ENCODE peak calls at places on chromosomes 5 and 9, in eight cellular contexts. T is AG04450; X is IMR-90; Y is CD8-positive, alpha-beta T cell; G is colonic mucosa; A is HepG2; P is mesothelial cell of epicardium; V is cardiac muscle cell. B is an unnamed sample.

GRCh38 chr5:1879292-1880263 is 3.1 kb downstream of the IRX4 start:
- DNase-seq in Y (no peak), T (no peak), V (no peak), P (no peak), X (no peak), A (no peak), G (no peak), B (no peak)

GRCh38 chr9:70995511-70995910 is 125.9 kb downstream of the TRPM3 start:
- DNase-seq in X (no peak), P (no peak), V (no peak), Y (no peak), A (no peak), G (no peak), T (no peak), B (no peak)

GRCh38 chr5:957730-958485 is 50.7 kb upstream of the NKD2 start:
- DNase-seq in T (no peak), V (peak), X (peak), P (no peak), G (no peak), Y (peak), A (no peak), B (no peak)

GRCh38 chr5:150283904-150284303 is 5.7 kb downstream of the CAMK2A start:
- DNase-seq in A (no peak), X (no peak), Y (no peak), G (no peak), P (no peak), V (no peak), T (no peak), B (no peak)

GRCh38 chr9:97594414-97594921 is 38.7 kb downstream of the TSTD2 start:
- DNase-seq in V (no peak), T (no peak), Y (no peak), A (no peak), P (no peak), G (no peak), X (no peak), B (no peak)

GRCh38 chr9:116318463-116319271 is 165.1 kb downstream of the PAPPA start:
- DNase-seq in P (no peak), G (peak), T (peak), A (no peak), X (peak), Y (no peak), V (peak), B (peak)

GRCh38 chr9:93288891-93289883 is 105.2 kb downstream of the WNK2 start:
- DNase-seq in Y (no peak), T (no peak), P (no peak), V (peak), X (peak), G (no peak), A (peak), B (no peak)

GRCh38 chr9:75504721-75505120 is 385.8 kb upstream of the PCSK5 start:
- DNase-seq in G (peak), X (no peak), A (no peak), P (no peak), V (no peak), Y (no peak), T (no peak), B (no peak)

GRCh38 chr5:2887401-2888348 is 136.2 kb upstream of the IRX2 start:
- DNase-seq in Y (peak), X (no peak), P (no peak), T (no peak), G (no peak), A (no peak), V (no peak), B (no peak)

GRCh38 chr5:10863763-10864383 is 102.8 kb upstream of the DAP start:
- DNase-seq in P (no peak), Y (peak), V (peak), A (peak), X (peak), T (no peak), G (peak), B (peak)

GRCh38 chr5:35956429-35956828 is 18.0 kb upstream of the CAPSL start:
- DNase-seq in X (no peak), P (no peak), G (no peak), T (no peak), Y (no peak), A (no peak), V (no peak), B (no peak)

GRCh38 chr9:115164511-115164974 is 46.6 kb upstream of the TNC start:
- DNase-seq in A (peak), V (peak), G (no peak), X (peak), T (no peak), P (no peak), Y (no peak), B (no peak)

GRCh38 chr5:16741007-16741406 is 124.2 kb upstream of the RETREG1 start:
- DNase-seq in V (peak), A (peak), G (no peak), T (no peak), P (no peak), Y (no peak), X (peak), B (no peak)

GRCh38 chr9:88355166-88355565 is 33.1 kb upstream of the SPIN1 start:
- DNase-seq in V (no peak), T (no peak), P (no peak), G (no peak), X (peak), A (no peak), Y (no peak), B (no peak)

GRCh38 chr5:8685704-8686103 is 816.8 kb downstream of the MTRR start:
- DNase-seq in P (no peak), Y (no peak), V (no peak), X (no peak), G (no peak), T (no peak), A (no peak), B (no peak)

GRCh38 chr5:3006961-3007551 is 255.6 kb upstream of the IRX2 start:
- DNase-seq in V (no peak), X (no peak), T (no peak), A (no peak), Y (peak), P (no peak), G (no peak), B (no peak)

GRCh38 chr9:91776409-91777365 is 173.3 kb downstream of the ROR2 start:
- DNase-seq in G (peak), X (peak), P (no peak), T (peak), Y (no peak), A (no peak), V (peak), B (no peak)

GRCh38 chr5:105688227-105688807 is 1982.4 kb downstream of the EFNA5 start:
- DNase-seq in T (no peak), G (no peak), A (no peak), V (no peak), X (no peak), Y (no peak), P (no peak), B (no peak)

GRCh38 chr5:131810510-131811249 is 13.9 kb upstream of the FNIP1 start:
- DNase-seq in X (peak), G (no peak), T (no peak), P (no peak), A (peak), V (peak), Y (no peak), B (no peak)

GRCh38 chr9:136482046-136482792 is 621 bp downstream of the SEC16A start:
- DNase-seq in Y (peak), V (peak), T (no peak), G (peak), A (no peak), X (peak), P (peak), B (no peak)

GRCh38 chr5:178106556-178107239 is 6.6 kb upstream of the N4BP3 start:
- DNase-seq in Y (no peak), V (no peak), G (no peak), X (no peak), A (no peak), T (no peak), P (no peak), B (no peak)

GRCh38 chr5:147520450-147520849 is 10.6 kb upstream of the DPYSL3 start:
- DNase-seq in A (no peak), G (no peak), X (peak), V (peak), T (no peak), P (no peak), Y (no peak), B (no peak)

GRCh38 chr9:12699529-12699928 is 6.3 kb downstream of the TYRP1 start:
- DNase-seq in X (peak), Y (no peak), A (no peak), T (no peak), V (peak), P (no peak), G (no peak), B (no peak)
- TF ChIP-seq CTCF in X (peak), Y (no peak), A (no peak), T (peak), V (peak), P (peak), G (no peak), B (peak)

GRCh38 chr5:23506329-23507236 is 826 bp upstream of the PRDM9 start:
- DNase-seq in A (peak), T (no peak), Y (no peak), X (no peak), G (no peak), V (peak), P (no peak), B (peak)
- TF ChIP-seq CTCF in A (peak), T (no peak), Y (no peak), X (no peak), G (no peak), V (peak), P (no peak), B (peak)

GRCh38 chr5:57174128-57174849 is 430 bp downstream of the GPBP1 start:
- DNase-seq in G (no peak), A (no peak), Y (no peak), P (no peak), T (no peak), X (no peak), V (peak), B (no peak)

GRCh38 chr5:57172466-57172961 is 1.3 kb upstream of the GPBP1 start:
- DNase-seq in Y (no peak), T (no peak), V (peak), A (no peak), P (no peak), X (no peak), G (peak), B (no peak)

GRCh38 chr5:57174850-57175525 is 1.1 kb downstream of the GPBP1 start:
- DNase-seq in V (no peak), X (no peak), A (no peak), P (no peak), T (no peak), G (no peak), Y (no peak), B (no peak)

GRCh38 chr5:57173026-57173317 is 887 bp upstream of the GPBP1 start:
- DNase-seq in G (peak), X (no peak), V (no peak), T (no peak), Y (no peak), P (no peak), A (no peak), B (no peak)

DNA sequence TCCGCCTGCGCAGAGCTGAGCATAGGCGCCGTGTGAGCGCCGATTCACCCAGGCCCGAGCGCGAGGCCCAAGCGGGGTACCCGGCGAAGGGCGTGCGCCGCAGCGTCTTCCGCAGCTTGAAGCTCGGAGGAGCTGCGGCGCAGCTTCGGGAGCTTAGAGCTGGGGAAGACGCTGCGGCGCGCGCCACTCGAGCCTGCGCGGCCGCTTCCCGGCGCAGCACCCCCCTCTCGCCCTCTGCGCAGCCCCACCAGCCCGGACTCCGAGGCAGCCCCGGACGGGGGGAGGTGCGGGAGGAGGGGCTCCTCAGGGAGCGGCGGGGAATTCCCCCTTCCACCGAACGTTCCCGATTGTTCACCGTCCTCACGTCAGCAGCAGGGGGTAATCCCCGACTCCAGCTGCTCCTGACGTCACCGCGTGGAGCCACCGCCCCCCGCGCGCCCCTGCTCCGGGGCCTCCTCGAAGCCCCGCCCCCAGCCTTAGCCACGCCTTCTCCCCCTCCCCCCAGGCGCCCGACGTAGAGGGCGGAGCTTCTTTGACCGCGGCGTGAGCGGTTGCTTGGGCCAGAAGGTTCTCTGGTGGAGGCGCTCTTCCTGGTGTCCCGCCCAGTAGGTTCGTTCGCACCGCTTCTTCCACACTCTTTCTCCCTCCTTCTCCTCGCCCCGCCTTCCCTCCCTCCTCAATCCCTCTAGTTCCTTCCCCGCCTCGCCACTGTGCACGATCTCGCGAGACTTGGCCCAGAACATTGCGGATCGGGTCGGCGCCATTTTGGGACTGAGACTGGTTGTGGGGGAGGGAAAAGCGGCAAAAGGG is at the start of gene GPBP1:
- DNase-seq in X (peak), A (peak), T (peak), G (peak), P (peak), V (peak), Y (peak), B (peak)
- TF ChIP-seq CTCF in X (no peak), A (peak), T (no peak), G (no peak), P (no peak), V (peak), Y (no peak), B (no peak)

GRCh38 chr9:7363777-7364477 is 435.7 kb downstream of the DMAC1 start:
- DNase-seq in P (no peak), V (peak), G (no peak), X (no peak), A (no peak), Y (no peak), T (no peak), B (no peak)

GRCh38 chr9:7366121-7366520 is 433.5 kb downstream of the DMAC1 start:
- DNase-seq in X (peak), T (peak), A (no peak), V (peak), G (no peak), P (no peak), Y (no peak), B (no peak)

GRCh38 chr9:7354704-7355103 is 444.9 kb downstream of the DMAC1 start:
- DNase-seq in X (no peak), Y (no peak), A (no peak), V (no peak), P (no peak), T (no peak), G (no peak), B (no peak)

GRCh38 chr9:7358876-7359275 is 440.7 kb downstream of the DMAC1 start:
- DNase-seq in T (no peak), X (no peak), Y (no peak), P (no peak), A (no peak), G (no peak), V (peak), B (no peak)

DNA sequence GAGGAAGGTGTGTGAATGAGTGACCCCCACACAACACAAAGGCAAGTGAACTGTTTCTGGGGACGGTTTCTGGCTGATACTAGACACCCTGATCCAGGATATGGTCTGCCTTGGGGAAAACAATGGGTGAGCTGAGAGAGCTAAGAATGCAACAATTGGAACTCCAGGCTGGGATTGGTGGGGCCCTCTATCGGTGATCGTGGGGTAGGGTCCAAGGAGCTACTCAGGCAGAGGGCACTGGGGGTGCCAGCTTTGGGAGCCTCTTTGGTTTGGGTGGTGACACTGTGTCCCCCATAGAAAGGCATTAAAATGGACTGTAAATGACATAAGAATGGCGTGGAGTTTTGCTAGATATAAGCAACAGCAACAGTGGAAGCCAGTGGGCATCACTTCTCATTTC is 439.1 kb downstream of the DMAC1 start:
- DNase-seq in P (no peak), G (no peak), Y (no peak), V (no peak), A (no peak), X (no peak), T (no peak), B (no peak)
- TF ChIP-seq CTCF in P (no peak), G (no peak), Y (no peak), V (peak), A (no peak), X (no peak), T (no peak), B (no peak)

GRCh38 chr5:172646716-172647285 is 5.7 kb downstream of the NEURL1B start:
- DNase-seq in G (peak), T (no peak), A (peak), X (peak), Y (no peak), V (peak), P (no peak), B (peak)
- TF ChIP-seq CTCF in G (peak), T (peak), A (peak), X (peak), Y (no peak), V (peak), P (no peak), B (peak)

DNA sequence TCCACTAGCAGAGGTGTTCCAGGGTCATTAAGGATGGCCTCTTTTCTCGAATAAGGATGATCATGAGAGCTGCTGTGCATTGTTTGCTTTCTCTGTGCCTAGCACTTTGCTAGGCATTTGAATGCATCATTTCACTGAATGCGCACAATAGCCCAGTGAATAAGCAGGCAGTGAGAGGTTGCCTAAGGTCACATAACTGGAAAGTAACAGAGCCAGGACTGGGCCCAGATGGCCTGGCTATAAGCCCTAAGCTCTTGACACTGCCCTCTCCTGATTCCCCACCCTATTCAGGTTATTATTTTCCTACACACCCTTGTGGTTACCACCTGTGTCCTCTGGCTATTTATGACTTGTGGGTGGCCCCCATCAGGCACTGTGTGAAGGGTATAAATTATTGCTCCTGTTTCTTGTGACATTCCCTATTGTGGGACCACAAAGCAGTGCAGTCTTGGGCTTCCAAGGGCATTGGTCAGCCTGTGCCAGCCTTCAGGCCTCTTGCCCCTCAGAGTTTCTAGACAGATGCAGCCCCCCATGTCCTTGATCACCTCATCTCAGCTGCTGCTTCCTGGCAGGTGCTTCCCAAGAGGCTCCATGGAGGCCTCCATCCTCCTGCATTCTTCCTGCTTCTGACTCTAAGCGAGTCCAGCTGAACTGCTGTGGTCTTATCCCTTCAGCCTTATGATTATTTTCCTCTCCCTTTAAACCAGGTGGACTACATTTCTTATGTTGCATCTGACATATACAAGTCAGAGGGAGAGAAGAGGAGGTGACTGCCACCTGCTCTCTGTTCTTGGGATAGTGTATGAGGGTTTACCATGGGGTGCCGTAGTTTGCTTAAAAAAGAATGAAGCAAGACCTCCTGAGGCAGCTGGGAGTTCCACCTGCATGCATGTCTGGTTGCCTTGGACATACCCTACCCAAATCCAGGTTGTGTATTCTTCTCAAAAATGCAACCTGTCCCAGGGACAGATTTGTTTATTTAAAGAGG is 47.6 kb downstream of the ANGPTL2 start:
- DNase-seq in T (no peak), X (no peak), Y (no peak), P (no peak), A (no peak), G (no peak), V (no peak), B (no peak)
- TF ChIP-seq CTCF in T (no peak), X (no peak), Y (no peak), P (no peak), A (no peak), G (no peak), V (no peak), B (no peak)

GRCh38 chr5:34525761-34526160 is 130.4 kb upstream of the RAI14 start:
- DNase-seq in A (no peak), P (no peak), T (no peak), G (no peak), X (no peak), Y (no peak), V (no peak), B (no peak)

GRCh38 chr5:34524123-34524522 is 132.0 kb upstream of the RAI14 start:
- DNase-seq in V (peak), A (no peak), T (no peak), X (peak), G (no peak), Y (no peak), P (no peak), B (no peak)

GRCh38 chr5:34522599-34523381 is 133.3 kb upstream of the RAI14 start:
- DNase-seq in V (peak), A (peak), P (peak), G (peak), T (peak), X (peak), Y (peak), B (peak)

GRCh38 chr5:34521628-34522290 is 134.4 kb upstream of the RAI14 start:
- DNase-seq in T (no peak), P (no peak), Y (no peak), A (peak), X (no peak), V (no peak), G (no peak), B (no peak)

GRCh38 chr5:34523382-34523716 is 132.8 kb upstream of the RAI14 start:
- DNase-seq in Y (no peak), V (no peak), T (no peak), A (no peak), P (no peak), G (no peak), X (no peak), B (no peak)
- TF ChIP-seq CTCF in Y (peak), V (no peak), T (no peak), A (no peak), P (no peak), G (no peak), X (no peak), B (no peak)